ENCODE peak calls at places on chromosome 9, in seven cellular contexts. Q, U, Y, O, K, F and Z are unnamed samples.

GRCh38 chr9:114025760-114026159 is 52.3 kb downstream of the AMBP start:
- ATAC-seq in K (no peak), Y (no peak), F (no peak), U (no peak), O (no peak), Q (no peak), Z (no peak)

GRCh38 chr9:114733814-114734213 is 51.8 kb upstream of the TEX48 start:
- ATAC-seq in Y (peak), F (no peak), O (no peak), Q (peak), K (no peak), U (peak), Z (peak)

GRCh38 chr9:99607852-99608448 is 213.7 kb upstream of the NR4A3 start:
- ATAC-seq in U (no peak), Q (no peak), O (no peak), K (no peak), Y (no peak), F (peak), Z (peak)

GRCh38 chr9:94980947-94981632 is 254.6 kb downstream of the AOPEP start:
- ATAC-seq in K (no peak), U (no peak), O (no peak), F (no peak), Q (no peak), Y (no peak), Z (no peak)

GRCh38 chr9:122131401-122131921 is 28.1 kb downstream of the NDUFA8 start:
- ATAC-seq in U (no peak), O (no peak), Y (no peak), Q (no peak), F (peak), K (peak), Z (no peak)

GRCh38 chr9:15249042-15249818 is 57.8 kb downstream of the TTC39B start:
- ATAC-seq in K (no peak), U (no peak), F (no peak), Q (no peak), Y (no peak), O (no peak), Z (no peak)

GRCh38 chr9:75391497-75391896 is 303.2 kb downstream of the OSTF1 start:
- ATAC-seq in Y (no peak), U (no peak), K (no peak), F (no peak), Q (no peak), O (no peak), Z (no peak)

GRCh38 chr9:137266589-137267453 is 10.7 kb upstream of the TOR4A start:
- ATAC-seq in O (no peak), Q (no peak), K (no peak), F (no peak), Y (no peak), U (peak), Z (no peak)

GRCh38 chr9:3348169-3348568 is 177.6 kb downstream of the RFX3 start:
- ATAC-seq in Q (no peak), Y (no peak), F (no peak), K (no peak), O (no peak), U (no peak), Z (no peak)

GRCh38 chr9:19386469-19387044 is 6.5 kb upstream of the RPS6 start:
- ATAC-seq in O (no peak), F (no peak), K (no peak), U (no peak), Q (no peak), Y (no peak), Z (no peak)

GRCh38 chr9:278651-279050 is 64.0 kb downstream of the DOCK8 start:
- ATAC-seq in Q (no peak), F (peak), O (peak), K (no peak), Y (peak), U (peak), Z (peak)

GRCh38 chr9:128061305-128061704 is 5.8 kb downstream of the NAIF1 start:
- ATAC-seq in O (peak), K (no peak), Y (peak), U (peak), F (no peak), Q (no peak), Z (peak)

GRCh38 chr9:118222375-118222774 is 518.2 kb downstream of the TLR4 start:
- ATAC-seq in U (no peak), O (no peak), Q (no peak), K (no peak), F (no peak), Y (no peak), Z (no peak)